ENCODE peak calls at places on chromosomes 6 and 20, in five cellular contexts. One of them, this sample, is unnamed.

GRCh38 chr6:117352466-117353081 is 73.2 kb downstream of the ROS1 start:
- DNase-seq in tibial nerve: no peak
- DNase-seq in Peyer's patch: no peak
- DNase-seq in CD4-positive, CD25-positive, alpha-beta regulatory T cell: no peak
- DNase-seq in mammary epithelial cell: peak; percentile 14
- DNase-seq in this sample: no peak

GRCh38 chr6:138401960-138402832 is 1.8 kb upstream of the HEBP2 start:
- DNase-seq in tibial nerve: no peak
- DNase-seq in mammary epithelial cell: no peak
- DNase-seq in CD4-positive, CD25-positive, alpha-beta regulatory T cell: no peak
- DNase-seq in Peyer's patch: no peak
- DNase-seq in this sample: no peak

GRCh38 chr6:3455121-3455489 is 1.7 kb downstream of the SLC22A23 start:
- DNase-seq in mammary epithelial cell: peak; percentile 48
- DNase-seq in Peyer's patch: peak; percentile 66
- DNase-seq in CD4-positive, CD25-positive, alpha-beta regulatory T cell: peak; percentile 48
- DNase-seq in tibial nerve: no peak
- DNase-seq in this sample: no peak

GRCh38 chr20:535958-536357 is 7.6 kb downstream of the CSNK2A1 start:
- DNase-seq in Peyer's patch: peak; percentile 70
- DNase-seq in mammary epithelial cell: peak; percentile 30
- DNase-seq in tibial nerve: no peak
- DNase-seq in CD4-positive, CD25-positive, alpha-beta regulatory T cell: no peak
- DNase-seq in this sample: no peak

GRCh38 chr6:86715676-86716075 is 221.7 kb upstream of the HTR1E start:
- DNase-seq in tibial nerve: no peak
- DNase-seq in Peyer's patch: no peak
- DNase-seq in CD4-positive, CD25-positive, alpha-beta regulatory T cell: no peak
- DNase-seq in mammary epithelial cell: peak; percentile 76
- DNase-seq in this sample: no peak

GRCh38 chr6:2396856-2397640 is 151.6 kb upstream of the GMDS start:
- DNase-seq in CD4-positive, CD25-positive, alpha-beta regulatory T cell: no peak
- DNase-seq in mammary epithelial cell: no peak
- DNase-seq in Peyer's patch: no peak
- DNase-seq in tibial nerve: no peak
- DNase-seq in this sample: no peak

GRCh38 chr6:138560130-138560850 is 61.0 kb upstream of the NHSL1 start:
- DNase-seq in Peyer's patch: no peak
- DNase-seq in CD4-positive, CD25-positive, alpha-beta regulatory T cell: no peak
- DNase-seq in tibial nerve: no peak
- DNase-seq in mammary epithelial cell: no peak
- DNase-seq in this sample: no peak

GRCh38 chr6:141218583-141218982 is 914.1 kb upstream of the GJE1 start:
- DNase-seq in CD4-positive, CD25-positive, alpha-beta regulatory T cell: no peak
- DNase-seq in tibial nerve: no peak
- DNase-seq in Peyer's patch: no peak
- DNase-seq in mammary epithelial cell: no peak
- DNase-seq in this sample: no peak

GRCh38 chr20:5584678-5585077 is 165.5 kb upstream of the SHLD1 start:
- DNase-seq in mammary epithelial cell: no peak
- DNase-seq in CD4-positive, CD25-positive, alpha-beta regulatory T cell: no peak
- DNase-seq in Peyer's patch: no peak
- DNase-seq in tibial nerve: no peak
- DNase-seq in this sample: no peak

GRCh38 chr6:161347988-161348627 is 74.2 kb upstream of the AGPAT4 start:
- DNase-seq in tibial nerve: no peak
- DNase-seq in Peyer's patch: no peak
- DNase-seq in CD4-positive, CD25-positive, alpha-beta regulatory T cell: no peak
- DNase-seq in mammary epithelial cell: no peak
- DNase-seq in this sample: no peak

GRCh38 chr6:85078071-85078470 is 313.7 kb upstream of the TBX18 start:
- DNase-seq in tibial nerve: peak; percentile 5
- DNase-seq in CD4-positive, CD25-positive, alpha-beta regulatory T cell: no peak
- DNase-seq in Peyer's patch: no peak
- DNase-seq in mammary epithelial cell: peak; percentile 91
- DNase-seq in this sample: no peak

GRCh38 chr20:59515013-59515905 is 89.1 kb upstream of the PHACTR3 start:
- DNase-seq in Peyer's patch: peak; percentile 75
- DNase-seq in CD4-positive, CD25-positive, alpha-beta regulatory T cell: no peak
- DNase-seq in mammary epithelial cell: peak; percentile 47
- DNase-seq in tibial nerve: peak; percentile 65
- DNase-seq in this sample: peak; percentile 45

GRCh38 chr20:57881466-57882405 is 171.9 kb upstream of the PMEPA1 start:
- DNase-seq in tibial nerve: no peak
- DNase-seq in Peyer's patch: no peak
- DNase-seq in CD4-positive, CD25-positive, alpha-beta regulatory T cell: no peak
- DNase-seq in mammary epithelial cell: no peak
- DNase-seq in this sample: no peak

GRCh38 chr6:17932362-17932852 is 55.0 kb downstream of the KIF13A start:
- DNase-seq in CD4-positive, CD25-positive, alpha-beta regulatory T cell: no peak
- DNase-seq in mammary epithelial cell: peak; percentile 57
- DNase-seq in Peyer's patch: no peak
- DNase-seq in tibial nerve: no peak
- DNase-seq in this sample: peak; percentile 42

GRCh38 chr6:17931227-17931626 is 56.2 kb downstream of the KIF13A start:
- DNase-seq in Peyer's patch: no peak
- DNase-seq in tibial nerve: no peak
- DNase-seq in CD4-positive, CD25-positive, alpha-beta regulatory T cell: no peak
- DNase-seq in mammary epithelial cell: no peak
- DNase-seq in this sample: no peak

GRCh38 chr6:17928514-17929430 is 58.7 kb downstream of the KIF13A start:
- DNase-seq in Peyer's patch: no peak
- DNase-seq in mammary epithelial cell: peak; percentile 30
- DNase-seq in CD4-positive, CD25-positive, alpha-beta regulatory T cell: no peak
- DNase-seq in tibial nerve: no peak
- DNase-seq in this sample: no peak

GRCh38 chr6:17927705-17928104 is 59.7 kb downstream of the KIF13A start:
- DNase-seq in CD4-positive, CD25-positive, alpha-beta regulatory T cell: no peak
- DNase-seq in Peyer's patch: no peak
- DNase-seq in mammary epithelial cell: no peak
- DNase-seq in tibial nerve: no peak
- DNase-seq in this sample: no peak

GRCh38 chr6:17930321-17930993 is 57.0 kb downstream of the KIF13A start:
- DNase-seq in CD4-positive, CD25-positive, alpha-beta regulatory T cell: no peak
- DNase-seq in Peyer's patch: no peak
- DNase-seq in tibial nerve: no peak
- DNase-seq in mammary epithelial cell: no peak
- DNase-seq in this sample: no peak
- H3K27ac ChIP-seq in CD4-positive, CD25-positive, alpha-beta regulatory T cell: no peak overlapping the region
- H3K27ac ChIP-seq in Peyer's patch: peak overlapping the region; percentile 35
- H3K27ac ChIP-seq in tibial nerve: peak overlapping the region; percentile 41
- H3K27ac ChIP-seq in mammary epithelial cell: no peak overlapping the region
- H3K27ac ChIP-seq in this sample: peak overlapping the region; percentile 25

GRCh38 chr20:50221501-50222323 is 31.1 kb downstream of the CEBPB start:
- DNase-seq in tibial nerve: no peak
- DNase-seq in CD4-positive, CD25-positive, alpha-beta regulatory T cell: no peak
- DNase-seq in mammary epithelial cell: peak; percentile 49
- DNase-seq in Peyer's patch: no peak
- DNase-seq in this sample: no peak
- H3K4me1 ChIP-seq in tibial nerve: peaks cover 18% of the 10 kb centered on the region
- H3K4me1 ChIP-seq in CD4-positive, CD25-positive, alpha-beta regulatory T cell: no peaks in the 10 kb centered on the region
- H3K4me1 ChIP-seq in mammary epithelial cell: peaks cover 18% of the 10 kb centered on the region
- H3K4me1 ChIP-seq in Peyer's patch: no peaks in the 10 kb centered on the region
- H3K4me1 ChIP-seq in this sample: peaks cover 9% of the 10 kb centered on the region

DNA sequence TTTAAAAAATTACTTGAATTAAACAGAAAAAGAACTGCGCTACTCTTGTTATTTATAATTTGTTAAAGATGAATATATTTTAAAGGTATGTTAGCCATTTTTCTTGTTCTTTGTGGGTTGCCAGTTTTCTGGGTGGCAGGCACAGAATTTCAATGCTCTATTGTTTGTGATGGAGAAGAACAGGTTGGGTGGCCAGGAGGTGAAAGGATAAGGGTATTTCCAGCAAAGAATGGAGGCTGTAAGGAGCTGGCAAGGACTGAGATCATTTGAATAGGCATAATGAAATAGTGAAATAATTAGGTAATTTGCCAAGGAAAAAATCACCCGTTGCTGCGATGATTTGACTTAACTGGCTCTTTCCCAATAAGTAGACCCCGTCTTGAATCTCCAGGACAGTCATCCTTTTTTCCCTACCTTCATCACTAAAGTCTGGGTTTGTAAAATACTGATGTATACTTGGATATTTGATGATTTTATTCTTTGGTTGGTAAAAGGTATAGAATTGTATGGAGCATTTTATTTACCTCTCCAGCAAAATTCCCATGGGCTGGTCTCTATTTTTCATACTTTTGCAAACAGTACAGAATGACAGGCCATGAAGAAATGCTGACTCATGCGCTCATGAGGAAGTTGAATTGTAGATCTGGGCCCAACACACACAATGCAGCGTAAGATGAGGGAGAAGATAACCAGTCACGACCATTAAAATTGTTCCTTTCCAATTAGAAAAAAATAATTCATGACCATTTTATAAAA is 2.5 kb upstream of the GCNT2 start:
- DNase-seq in tibial nerve: no peak
- DNase-seq in Peyer's patch: no peak
- DNase-seq in CD4-positive, CD25-positive, alpha-beta regulatory T cell: no peak
- DNase-seq in mammary epithelial cell: peak; percentile 21
- DNase-seq in this sample: no peak
- H3K27ac ChIP-seq in tibial nerve: no peak overlapping the region
- H3K27ac ChIP-seq in Peyer's patch: no peak overlapping the region
- H3K27ac ChIP-seq in CD4-positive, CD25-positive, alpha-beta regulatory T cell: no peak overlapping the region
- H3K27ac ChIP-seq in mammary epithelial cell: no peak overlapping the region
- H3K27ac ChIP-seq in this sample: no peak overlapping the region

GRCh38 chr6:87912102-87912501 is 135.5 kb upstream of the SPACA1 start:
- DNase-seq in tibial nerve: no peak
- DNase-seq in CD4-positive, CD25-positive, alpha-beta regulatory T cell: no peak
- DNase-seq in Peyer's patch: no peak
- DNase-seq in mammary epithelial cell: no peak
- DNase-seq in this sample: no peak
- H3K4me1 ChIP-seq in tibial nerve: no peaks in the 10 kb centered on the region
- H3K4me1 ChIP-seq in CD4-positive, CD25-positive, alpha-beta regulatory T cell: peaks cover 4% of the 10 kb centered on the region
- H3K4me1 ChIP-seq in Peyer's patch: no peaks in the 10 kb centered on the region
- H3K4me1 ChIP-seq in mammary epithelial cell: peaks cover 25% of the 10 kb centered on the region
- H3K4me1 ChIP-seq in this sample: no peaks in the 10 kb centered on the region

GRCh38 chr20:21360686-21361085 is 36.6 kb downstream of the NKX2-4 start:
- DNase-seq in Peyer's patch: no peak
- DNase-seq in tibial nerve: no peak
- DNase-seq in mammary epithelial cell: peak; percentile 5
- DNase-seq in CD4-positive, CD25-positive, alpha-beta regulatory T cell: no peak
- DNase-seq in this sample: no peak
- H3K27ac ChIP-seq in Peyer's patch: no peak overlapping the region
- H3K27ac ChIP-seq in tibial nerve: no peak overlapping the region
- H3K27ac ChIP-seq in mammary epithelial cell: no peak overlapping the region
- H3K27ac ChIP-seq in CD4-positive, CD25-positive, alpha-beta regulatory T cell: no peak overlapping the region
- H3K27ac ChIP-seq in this sample: no peak overlapping the region

GRCh38 chr6:45584127-45584526 is 206.4 kb upstream of the SUPT3H start:
- DNase-seq in CD4-positive, CD25-positive, alpha-beta regulatory T cell: no peak
- DNase-seq in Peyer's patch: no peak
- DNase-seq in mammary epithelial cell: no peak
- DNase-seq in tibial nerve: no peak
- DNase-seq in this sample: no peak
- H3K4me1 ChIP-seq in CD4-positive, CD25-positive, alpha-beta regulatory T cell: peaks cover 52% of the 10 kb centered on the region
- H3K4me1 ChIP-seq in Peyer's patch: no peaks in the 10 kb centered on the region
- H3K4me1 ChIP-seq in mammary epithelial cell: peaks cover 20% of the 10 kb centered on the region
- H3K4me1 ChIP-seq in tibial nerve: no peaks in the 10 kb centered on the region
- H3K4me1 ChIP-seq in this sample: no peaks in the 10 kb centered on the region

GRCh38 chr6:144215932-144216667 is 65.8 kb downstream of the STX11 start:
- DNase-seq in CD4-positive, CD25-positive, alpha-beta regulatory T cell: peak; percentile 95
- DNase-seq in mammary epithelial cell: peak; percentile 94
- DNase-seq in Peyer's patch: peak; percentile 96
- DNase-seq in tibial nerve: peak; percentile 99
- DNase-seq in this sample: peak; percentile 97

GRCh38 chr6:144216668-144217218 is 66.4 kb downstream of the STX11 start:
- DNase-seq in tibial nerve: no peak
- DNase-seq in Peyer's patch: no peak
- DNase-seq in CD4-positive, CD25-positive, alpha-beta regulatory T cell: no peak
- DNase-seq in mammary epithelial cell: no peak
- DNase-seq in this sample: no peak

GRCh38 chr6:144219056-144219685 is 66.0 kb upstream of the UTRN start:
- DNase-seq in CD4-positive, CD25-positive, alpha-beta regulatory T cell: peak; percentile 59
- DNase-seq in Peyer's patch: no peak
- DNase-seq in mammary epithelial cell: peak; percentile 28
- DNase-seq in tibial nerve: no peak
- DNase-seq in this sample: no peak

GRCh38 chr6:144217264-144217663 is 66.9 kb downstream of the STX11 start:
- DNase-seq in mammary epithelial cell: no peak
- DNase-seq in Peyer's patch: no peak
- DNase-seq in tibial nerve: no peak
- DNase-seq in CD4-positive, CD25-positive, alpha-beta regulatory T cell: peak; percentile 3
- DNase-seq in this sample: no peak

GRCh38 chr6:144217797-144218196 is 67.3 kb upstream of the UTRN start:
- DNase-seq in CD4-positive, CD25-positive, alpha-beta regulatory T cell: no peak
- DNase-seq in mammary epithelial cell: no peak
- DNase-seq in Peyer's patch: no peak
- DNase-seq in tibial nerve: no peak
- DNase-seq in this sample: no peak
- H3K27ac ChIP-seq in CD4-positive, CD25-positive, alpha-beta regulatory T cell: peak overlapping the region; percentile 36
- H3K27ac ChIP-seq in mammary epithelial cell: no peak overlapping the region
- H3K27ac ChIP-seq in Peyer's patch: no peak overlapping the region
- H3K27ac ChIP-seq in tibial nerve: no peak overlapping the region
- H3K27ac ChIP-seq in this sample: peak overlapping the region; percentile 98

GRCh38 chr6:48098923-48099322 is 12.1 kb downstream of the PTCHD4 start:
- DNase-seq in CD4-positive, CD25-positive, alpha-beta regulatory T cell: no peak
- DNase-seq in mammary epithelial cell: peak; percentile 31
- DNase-seq in tibial nerve: no peak
- DNase-seq in Peyer's patch: no peak
- DNase-seq in this sample: no peak
- H3K4me1 ChIP-seq in CD4-positive, CD25-positive, alpha-beta regulatory T cell: no peaks in the 10 kb centered on the region
- H3K4me1 ChIP-seq in mammary epithelial cell: peaks cover 24% of the 10 kb centered on the region
- H3K4me1 ChIP-seq in tibial nerve: no peaks in the 10 kb centered on the region
- H3K4me1 ChIP-seq in Peyer's patch: no peaks in the 10 kb centered on the region
- H3K4me1 ChIP-seq in this sample: no peaks in the 10 kb centered on the region

This sample was measured in uterus.